ENCODE peak calls at places on chromosomes 16 and 17, in ten cellular contexts. D is stimulated activated CD4-positive, alpha-beta T cell treated with anti-CD3 and anti-CD28 coated beads, TNF-alpha, amount 100 ng/mL, for 48 hours; W is NCI-H1092 treated with DMSO at 0.1 percent for 48 hours; O is stimulated activated CD8-positive, alpha-beta memory T cell treated with anti-CD3 and anti-CD28 coated beads, Interleukin-4, amount 100 ng/mL, for 4 hours; K is ELR; S is CD4-positive, CD25-positive, alpha-beta regulatory T cell; E is activated CD8-positive, alpha-beta memory T cell treated with anti-CD3 and anti-CD28 coated beads for 4 hours; F is memory B cell; C is GM03348; Z is NCI-H82. X is an unnamed sample.

GRCh38 chr17:45408611-45409421 is 23.9 kb downstream of the ARHGAP27 start:
- DNase-seq in D (no peak), W (no peak), O (no peak), K (no peak), S (no peak), E (no peak), F (no peak), C (no peak), Z (no peak), X (no peak)

GRCh38 chr16:9270424-9270823 is 179.0 kb downstream of the HAPSTR1 start:
- DNase-seq in D (no peak), W (no peak), O (no peak), K (no peak), S (no peak), E (no peak), F (no peak), C (no peak), Z (peak; percentile 66), X (no peak)

GRCh38 chr17:1168537-1169234 is 11.1 kb downstream of the ABR start:
- DNase-seq in D (no peak), W (peak; percentile 32), O (no peak), K (no peak), S (no peak), E (no peak), F (no peak), C (no peak), Z (no peak), X (no peak)

GRCh38 chr17:8499614-8500013 is 63.9 kb downstream of the NDEL1 start:
- DNase-seq in D (no peak), W (no peak), O (no peak), K (no peak), S (no peak), E (no peak), F (no peak), C (no peak), Z (no peak), X (no peak)

GRCh38 chr16:53892155-53892554 is 188.2 kb downstream of the FTO start:
- DNase-seq in D (peak; percentile 32), W (peak; percentile 81), O (no peak), K (peak; percentile 66), S (peak; percentile 28), E (no peak), F (no peak), C (peak; percentile 65), Z (peak; percentile 53), X (peak; percentile 60)

GRCh38 chr16:73068546-73069401 is 20.8 kb upstream of the ZFHX3 start:
- DNase-seq in D (no peak), W (peak; percentile 67), O (no peak), K (peak; percentile 94), S (no peak), E (no peak), F (no peak), C (peak; percentile 85), Z (no peak), X (no peak)

GRCh38 chr16:85417156-85417860 is 195.8 kb upstream of the GSE1 start:
- DNase-seq in D (no peak), W (no peak), O (no peak), K (no peak), S (no peak), E (no peak), F (no peak), C (no peak), Z (no peak), X (no peak)

GRCh38 chr16:68548947-68549346 is 9.9 kb downstream of the ZFP90 start:
- DNase-seq in D (no peak), W (no peak), O (no peak), K (no peak), S (peak; percentile 51), E (no peak), F (no peak), C (no peak), Z (no peak), X (no peak)

GRCh38 chr16:535446-536405 is 8.2 kb downstream of the CAPN15 start:
- DNase-seq in D (no peak), W (no peak), O (no peak), K (peak; percentile 93), S (no peak), E (no peak), F (no peak), C (peak; percentile 92), Z (no peak), X (no peak)

GRCh38 chr16:53816211-53816610 is 112.3 kb downstream of the FTO start:
- DNase-seq in D (no peak), W (no peak), O (no peak), K (peak; percentile 18), S (no peak), E (no peak), F (no peak), C (peak; percentile 38), Z (no peak), X (no peak)

GRCh38 chr16:80804451-80805383 is at the start of gene CDYL2:
- DNase-seq in D (no peak), W (no peak), O (no peak), K (peak; percentile 46), S (peak; percentile 32), E (peak; percentile 3), F (peak; percentile 33), C (peak; percentile 96), Z (peak; percentile 12), X (peak; percentile 75)

GRCh38 chr16:59696495-59696894 is 962.4 kb upstream of the GOT2 start:
- DNase-seq in D (no peak), W (no peak), O (no peak), K (no peak), S (no peak), E (no peak), F (no peak), C (no peak), Z (no peak), X (no peak)

GRCh38 chr17:19315104-19315503 is 47.4 kb downstream of the B9D1 start:
- DNase-seq in D (no peak), W (no peak), O (no peak), K (no peak), S (no peak), E (no peak), F (no peak), C (no peak), Z (no peak), X (no peak)

GRCh38 chr16:66959645-66960177 is 1.4 kb upstream of the CES3 start:
- DNase-seq in D (no peak), W (no peak), O (no peak), K (no peak), S (no peak), E (no peak), F (no peak), C (no peak), Z (no peak), X (no peak)

GRCh38 chr17:76014925-76015261 is 12.2 kb downstream of the EVPL start:
- DNase-seq in D (no peak), W (peak; percentile 74), O (no peak), K (no peak), S (no peak), E (no peak), F (no peak), C (no peak), Z (no peak), X (no peak)

GRCh38 chr16:81831722-81832126 is 52.6 kb downstream of the PLCG2 start:
- DNase-seq in D (no peak), W (no peak), O (peak; percentile 46), K (peak; percentile 62), S (no peak), E (peak; percentile 46), F (peak; percentile 63), C (no peak), Z (no peak), X (no peak)

GRCh38 chr17:28368306-28368831 is 1.7 kb downstream of the VTN start:
- DNase-seq in D (no peak), W (no peak), O (no peak), K (no peak), S (no peak), E (no peak), F (no peak), C (no peak), Z (no peak), X (no peak)

GRCh38 chr16:26651884-26652283 is 414.8 kb upstream of the C16orf82 start:
- DNase-seq in D (no peak), W (no peak), O (no peak), K (no peak), S (no peak), E (no peak), F (no peak), C (no peak), Z (no peak), X (no peak)

GRCh38 chr17:20908373-20909273 is 134.2 kb downstream of the USP22 start:
- DNase-seq in D (peak; percentile 65), W (peak; percentile 86), O (peak; percentile 60), K (peak; percentile 84), S (peak; percentile 71), E (peak; percentile 61), F (peak; percentile 68), C (peak; percentile 98), Z (peak; percentile 43), X (peak; percentile 93)

GRCh38 chr16:74623214-74623842 is 16.4 kb upstream of the GLG1 start:
- DNase-seq in D (no peak), W (peak; percentile 30), O (no peak), K (peak; percentile 69), S (peak; percentile 54), E (no peak), F (no peak), C (peak; percentile 68), Z (peak; percentile 60), X (peak; percentile 46)

X was measured in D341Med.